ENCODE peak calls at places on chromosome 4, in eight cellular contexts. O, C, Q, R, T, S, M and H are unnamed samples.

GRCh38 chr4:72701987-72702819 is 133.2 kb upstream of the ADAMTS3 start:
- DNase-seq in M (peak), O (peak), R (peak), C (peak), Q (no peak), S (peak), T (no peak), H (peak)

GRCh38 chr4:54941994-54942552 is 183.3 kb downstream of the KDR start:
- DNase-seq in O (no peak), R (peak), S (no peak), Q (peak), M (no peak), C (no peak), T (no peak), H (no peak)

GRCh38 chr4:33068539-33068938 is 2348.4 kb downstream of the PCDH7 start:
- DNase-seq in C (no peak), S (no peak), T (no peak), M (no peak), O (no peak), Q (no peak), R (no peak), H (no peak)

GRCh38 chr4:624705-625590 is at the start of gene PDE6B:
- DNase-seq in Q (no peak), R (peak), T (no peak), C (no peak), O (no peak), M (no peak), S (no peak), H (no peak)

GRCh38 chr4:7734651-7735260 is 204.9 kb downstream of the AFAP1 start:
- DNase-seq in C (no peak), R (no peak), T (no peak), S (no peak), Q (no peak), O (no peak), M (no peak), H (no peak)

GRCh38 chr4:48064349-48064748 is 47.8 kb downstream of the NIPAL1 start:
- DNase-seq in T (no peak), R (no peak), S (no peak), O (no peak), Q (no peak), M (no peak), C (no peak), H (no peak)

GRCh38 chr4:141375855-141376254 is 155.2 kb downstream of the ZNF330 start:
- DNase-seq in R (peak), Q (no peak), O (peak), C (no peak), T (peak), M (peak), S (peak), H (peak)

GRCh38 chr4:80180743-80181142 is 16.6 kb upstream of the PRDM8 start:
- DNase-seq in O (no peak), S (no peak), Q (no peak), R (no peak), T (no peak), C (no peak), M (no peak), H (no peak)

GRCh38 chr4:15250021-15250441 is 177.8 kb upstream of the C1QTNF7 start:
- DNase-seq in R (no peak), S (no peak), T (no peak), M (no peak), C (no peak), Q (no peak), O (no peak), H (no peak)

GRCh38 chr4:30256105-30256828 is 463.9 kb upstream of the PCDH7 start:
- DNase-seq in T (no peak), R (no peak), Q (no peak), M (no peak), C (no peak), S (no peak), O (no peak), H (no peak)

GRCh38 chr4:118325443-118325842 is 27.4 kb downstream of the PRSS12 start:
- DNase-seq in Q (no peak), C (no peak), T (no peak), S (no peak), R (no peak), M (no peak), O (no peak), H (no peak)

GRCh38 chr4:71635094-71635493 is 148.8 kb downstream of the GC start:
- DNase-seq in R (no peak), M (no peak), S (no peak), O (no peak), Q (no peak), T (no peak), C (no peak), H (no peak)

GRCh38 chr4:140807491-140808257 is 51.5 kb upstream of the TBC1D9 start:
- DNase-seq in S (peak), R (no peak), O (no peak), T (no peak), C (no peak), M (no peak), Q (no peak), H (peak)

GRCh38 chr4:168489616-168490015 is 7.2 kb upstream of the PALLD start:
- DNase-seq in Q (no peak), S (no peak), C (no peak), T (no peak), O (no peak), M (no peak), R (no peak), H (no peak)

GRCh38 chr4:186148335-186148975 is 42.9 kb upstream of the CYP4V2 start:
- DNase-seq in M (no peak), R (no peak), S (no peak), C (no peak), T (no peak), O (no peak), Q (no peak), H (no peak)

GRCh38 chr4:148112231-148112982 is 329.8 kb downstream of the NR3C2 start:
- DNase-seq in M (no peak), T (no peak), C (no peak), R (no peak), O (no peak), S (peak), Q (no peak), H (no peak)

GRCh38 chr4:68917016-68917415 is 34.6 kb downstream of the UGT2A3 start:
- DNase-seq in M (no peak), S (no peak), T (no peak), C (no peak), R (no peak), O (no peak), Q (no peak), H (no peak)

GRCh38 chr4:83865417-83866150 is 329.7 kb downstream of the GPAT3 start:
- DNase-seq in C (no peak), O (no peak), M (no peak), S (no peak), R (peak), T (no peak), Q (no peak), H (no peak)

GRCh38 chr4:109969909-109970308 is 57.2 kb downstream of the EGF start:
- DNase-seq in R (no peak), S (no peak), O (no peak), C (no peak), M (no peak), T (no peak), Q (no peak), H (no peak)

GRCh38 chr4:26748805-26749204 is 111.8 kb upstream of the STIM2 start:
- DNase-seq in O (no peak), M (no peak), C (no peak), T (no peak), R (no peak), Q (no peak), S (no peak), H (no peak)

GRCh38 chr4:137611998-137612700 is 79.9 kb upstream of the PCDH18 start:
- DNase-seq in M (no peak), S (no peak), R (no peak), C (no peak), Q (no peak), O (no peak), T (no peak), H (no peak)

GRCh38 chr4:150114641-150115040 is 36.4 kb downstream of the DCLK2 start:
- DNase-seq in C (no peak), S (peak), M (no peak), T (no peak), Q (no peak), R (no peak), O (no peak), H (no peak)

GRCh38 chr4:19945979-19946380 is 305.7 kb upstream of the SLIT2 start:
- DNase-seq in M (peak), O (no peak), C (no peak), R (no peak), T (no peak), S (peak), Q (no peak), H (peak)

GRCh38 chr4:81523672-81524436 is 52.1 kb upstream of the RASGEF1B start:
- DNase-seq in Q (no peak), T (no peak), O (no peak), S (no peak), C (no peak), M (no peak), R (peak), H (no peak)

GRCh38 chr4:46390353-46391058 is 578 bp upstream of the GABRA2 start:
- DNase-seq in R (peak), M (no peak), C (no peak), Q (no peak), T (no peak), S (no peak), O (no peak), H (no peak)

GRCh38 chr4:1863297-1864033 is 7.5 kb upstream of the LETM1 start:
- DNase-seq in T (no peak), C (no peak), Q (no peak), M (no peak), O (no peak), S (no peak), R (no peak), H (no peak)

GRCh38 chr4:185592845-185593488 is 57.7 kb upstream of the PDLIM3 start:
- DNase-seq in R (no peak), Q (no peak), C (no peak), O (no peak), M (no peak), T (no peak), S (no peak), H (no peak)

GRCh38 chr4:120052840-120053239 is 13.8 kb downstream of the MAD2L1 start:
- DNase-seq in M (peak), R (no peak), Q (no peak), C (no peak), O (no peak), S (peak), T (no peak), H (peak)

GRCh38 chr4:16875487-16875886 is 23.0 kb downstream of the LDB2 start:
- DNase-seq in T (no peak), Q (no peak), S (peak), C (no peak), M (peak), O (no peak), R (no peak), H (peak)

GRCh38 chr4:185773419-185773818 is 38.6 kb downstream of the SORBS2 start:
- DNase-seq in O (no peak), R (peak), S (no peak), Q (no peak), T (no peak), C (peak), M (no peak), H (no peak)

GRCh38 chr4:189143255-189143654 is 797.4 kb upstream of the FRG1 start:
- DNase-seq in Q (no peak), O (peak), M (no peak), R (no peak), T (peak), C (no peak), S (no peak), H (no peak)

GRCh38 chr4:7420661-7421040 is 14.1 kb downstream of the PSAPL1 start:
- DNase-seq in S (no peak), O (no peak), R (no peak), Q (no peak), T (no peak), C (peak), M (peak), H (no peak)

GRCh38 chr4:38078590-38079381 is 118.6 kb downstream of the PTTG2 start:
- DNase-seq in O (no peak), R (no peak), T (peak), M (no peak), C (no peak), S (peak), Q (no peak), H (peak)

GRCh38 chr4:94536649-94537464 is 85.1 kb downstream of the PDLIM5 start:
- DNase-seq in C (no peak), M (no peak), S (no peak), Q (no peak), O (no peak), T (no peak), R (peak), H (no peak)
- H3K27ac ChIP-seq in C (peak), M (peak), S (peak), Q (no peak), O (no peak), T (no peak), R (peak), H (no peak)

GRCh38 chr4:91226838-91227237 is 1076.9 kb upstream of the GRID2 start:
- DNase-seq in C (no peak), R (no peak), S (no peak), T (no peak), M (no peak), Q (no peak), O (no peak), H (no peak)
- H3K4me3 ChIP-seq in C (no peak), R (no peak), S (no peak), T (no peak), M (no peak), Q (no peak), O (no peak), H (no peak)

DNA sequence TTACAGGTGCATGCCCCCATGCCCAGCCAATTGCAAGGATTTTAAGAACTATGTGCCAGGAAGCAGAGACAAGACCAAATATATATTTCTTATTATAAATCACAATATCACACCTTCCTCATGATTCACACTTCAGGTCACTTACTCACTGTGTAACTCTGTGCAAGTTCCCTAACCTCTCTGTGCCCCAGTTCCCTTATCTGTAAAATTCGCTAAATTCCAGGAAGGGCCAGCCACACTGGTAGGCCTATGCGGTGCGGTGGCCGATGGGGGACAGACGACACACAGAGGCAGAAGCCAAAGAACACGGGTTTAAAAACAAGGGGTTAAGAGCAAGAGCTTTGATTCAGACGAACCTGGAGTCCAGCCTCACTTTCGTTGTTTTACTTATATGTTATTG is 2.8 kb downstream of the TRIM2 start:
- DNase-seq in S (no peak), R (no peak), O (no peak), Q (no peak), C (no peak), M (no peak), T (no peak), H (no peak)
- H3K27ac ChIP-seq in S (no peak), R (no peak), O (no peak), Q (no peak), C (no peak), M (no peak), T (no peak), H (no peak)

GRCh38 chr4:151223465-151223864 is 53.5 kb upstream of the PRSS48 start:
- DNase-seq in M (no peak), O (no peak), R (no peak), C (no peak), Q (no peak), S (no peak), T (no peak), H (no peak)

GRCh38 chr4:151226004-151226932 is 50.7 kb upstream of the PRSS48 start:
- DNase-seq in S (peak), Q (no peak), R (no peak), O (peak), T (no peak), M (no peak), C (no peak), H (peak)

GRCh38 chr4:151231915-151232595 is 44.9 kb upstream of the PRSS48 start:
- DNase-seq in C (no peak), R (no peak), Q (no peak), O (no peak), T (no peak), M (no peak), S (peak), H (no peak)

GRCh38 chr4:151228196-151229119 is 48.5 kb upstream of the PRSS48 start:
- DNase-seq in O (no peak), R (no peak), Q (no peak), S (peak), M (no peak), T (no peak), C (no peak), H (no peak)

GRCh38 chr4:151227731-151228130 is 49.2 kb upstream of the PRSS48 start:
- DNase-seq in T (no peak), S (peak), R (no peak), Q (no peak), O (no peak), M (no peak), C (no peak), H (peak)
- H3K4me3 ChIP-seq in T (no peak), S (peak), R (no peak), Q (no peak), O (no peak), M (no peak), C (no peak), H (peak)

DNA sequence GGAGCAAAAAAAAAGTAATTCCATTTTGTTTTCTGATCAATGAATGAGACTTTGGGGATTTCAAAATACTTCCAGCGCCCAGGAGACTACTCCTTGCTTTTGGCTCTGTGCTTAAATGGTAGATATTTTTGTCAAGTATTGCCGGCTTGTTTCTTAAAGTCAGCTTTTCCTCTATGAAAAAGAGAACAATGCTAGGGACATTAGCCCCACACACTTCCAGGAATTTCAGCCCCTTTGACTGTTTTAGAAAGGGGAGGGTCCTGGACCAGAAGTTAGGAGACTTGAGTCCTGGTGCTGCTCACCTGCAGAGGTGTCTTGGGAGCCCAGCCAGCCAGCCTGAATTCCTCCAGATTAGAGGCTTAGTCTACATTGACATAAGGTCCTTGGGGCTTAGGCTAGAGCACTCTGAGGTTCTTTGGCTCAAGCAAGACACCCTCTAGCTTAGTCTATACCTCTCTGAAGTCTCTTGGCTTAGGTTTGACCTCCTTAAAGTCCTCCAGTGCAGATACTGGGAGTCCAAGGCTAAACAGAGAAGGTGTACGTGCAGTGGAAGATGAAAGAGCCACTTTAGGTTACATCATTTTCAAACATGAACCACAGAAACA is 1.6 kb upstream of the SETD7 start:
- DNase-seq in R (peak), O (no peak), Q (no peak), T (no peak), C (peak), M (no peak), S (no peak), H (no peak)
- H3K27ac ChIP-seq in R (no peak), O (peak), Q (peak), T (peak), C (peak), M (no peak), S (no peak), H (no peak)

DNA sequence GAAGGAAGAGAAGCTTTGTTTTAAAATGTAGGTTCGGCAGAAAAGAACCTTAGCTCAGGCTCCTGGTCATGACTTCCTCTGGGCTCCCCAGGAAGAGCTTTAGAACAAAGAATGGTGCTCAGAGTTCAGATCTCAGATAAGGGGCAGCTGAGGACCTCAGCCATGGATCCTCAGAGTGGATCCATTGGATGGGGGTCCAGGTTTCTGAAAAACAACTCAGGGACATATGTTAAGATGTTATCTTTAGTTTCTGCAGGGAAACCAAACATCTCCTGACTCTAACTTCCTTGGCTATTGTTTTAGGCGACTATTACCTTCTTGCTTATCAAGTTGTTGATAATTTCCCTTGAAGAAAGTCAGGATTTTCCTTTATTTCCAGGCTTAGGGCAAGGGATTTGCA is 5.4 kb downstream of the EVC start:
- DNase-seq in Q (no peak), R (no peak), O (no peak), M (no peak), S (no peak), C (no peak), T (no peak), H (no peak)
- H3K4me3 ChIP-seq in Q (no peak), R (no peak), O (no peak), M (no peak), S (no peak), C (no peak), T (no peak), H (no peak)